ENCODE peak calls at places on chromosomes 6 and 20, in four cellular contexts. One of them, this sample, is unnamed.

GRCh38 chr6:89954721-89955148 is 60.5 kb downstream of the GJA10 start:
- DNase-seq in progenitor cell of endocrine pancreas: no peak
- DNase-seq in T-cell: no peak
- DNase-seq in tibial nerve: no peak
- DNase-seq in this sample: peak

GRCh38 chr6:138231399-138231886 is 13.2 kb upstream of the PBOV1 start:
- DNase-seq in progenitor cell of endocrine pancreas: no peak
- DNase-seq in T-cell: no peak
- DNase-seq in tibial nerve: no peak
- DNase-seq in this sample: peak

GRCh38 chr6:148389086-148389485 is 46.4 kb downstream of the SASH1 start:
- DNase-seq in progenitor cell of endocrine pancreas: no peak
- DNase-seq in T-cell: no peak
- DNase-seq in tibial nerve: no peak
- DNase-seq in this sample: no peak

GRCh38 chr20:62627901-62628612 is 14.2 kb upstream of the SLCO4A1 start:
- DNase-seq in progenitor cell of endocrine pancreas: no peak
- DNase-seq in T-cell: no peak
- DNase-seq in tibial nerve: no peak
- DNase-seq in this sample: peak

GRCh38 chr6:2528156-2528555 is 222.6 kb downstream of the MYLK4 start:
- DNase-seq in progenitor cell of endocrine pancreas: no peak
- DNase-seq in T-cell: no peak
- DNase-seq in tibial nerve: no peak
- DNase-seq in this sample: no peak

GRCh38 chr6:1076531-1077453 is 235.1 kb upstream of the FOXQ1 start:
- DNase-seq in progenitor cell of endocrine pancreas: no peak
- DNase-seq in T-cell: no peak
- DNase-seq in tibial nerve: no peak
- DNase-seq in this sample: no peak

GRCh38 chr20:5181955-5182354 is 55.1 kb downstream of the CDS2 start:
- DNase-seq in progenitor cell of endocrine pancreas: no peak
- DNase-seq in T-cell: no peak
- DNase-seq in tibial nerve: no peak
- DNase-seq in this sample: peak

GRCh38 chr6:111011360-111012142 is 29.7 kb downstream of the RPF2 start:
- DNase-seq in progenitor cell of endocrine pancreas: no peak
- DNase-seq in T-cell: no peak
- DNase-seq in tibial nerve: no peak
- DNase-seq in this sample: peak

GRCh38 chr20:62377615-62378085 is 9.3 kb upstream of the RPS21 start:
- DNase-seq in progenitor cell of endocrine pancreas: no peak
- DNase-seq in T-cell: no peak
- DNase-seq in tibial nerve: no peak
- DNase-seq in this sample: no peak

GRCh38 chr20:13017883-13018535 is 9.2 kb downstream of the SPTLC3 start:
- DNase-seq in progenitor cell of endocrine pancreas: no peak
- DNase-seq in T-cell: no peak
- DNase-seq in tibial nerve: no peak
- DNase-seq in this sample: no peak

GRCh38 chr6:19603716-19604115 is 233.5 kb upstream of the ID4 start:
- DNase-seq in progenitor cell of endocrine pancreas: no peak
- DNase-seq in T-cell: no peak
- DNase-seq in tibial nerve: no peak
- DNase-seq in this sample: no peak

GRCh38 chr20:7090753-7091310 is 323.3 kb downstream of the BMP2 start:
- DNase-seq in progenitor cell of endocrine pancreas: no peak
- DNase-seq in T-cell: no peak
- DNase-seq in tibial nerve: no peak
- DNase-seq in this sample: no peak

GRCh38 chr6:162409986-162410715 is 317.4 kb downstream of the PRKN start:
- DNase-seq in progenitor cell of endocrine pancreas: no peak
- DNase-seq in T-cell: no peak
- DNase-seq in tibial nerve: no peak
- DNase-seq in this sample: no peak

GRCh38 chr6:151180321-151180720 is 59.4 kb upstream of the AKAP12 start:
- DNase-seq in progenitor cell of endocrine pancreas: no peak
- DNase-seq in T-cell: no peak
- DNase-seq in tibial nerve: no peak
- DNase-seq in this sample: no peak

GRCh38 chr20:44081888-44082287 is 105.1 kb downstream of the JPH2 start:
- DNase-seq in progenitor cell of endocrine pancreas: no peak
- DNase-seq in T-cell: no peak
- DNase-seq in tibial nerve: no peak
- DNase-seq in this sample: no peak

GRCh38 chr20:36768768-36769430 is 4.7 kb downstream of the DSN1 start:
- DNase-seq in progenitor cell of endocrine pancreas: no peak
- DNase-seq in T-cell: no peak
- DNase-seq in tibial nerve: no peak
- DNase-seq in this sample: peak

GRCh38 chr6:150410906-150411305 is 42.1 kb downstream of the IYD start:
- DNase-seq in progenitor cell of endocrine pancreas: no peak
- DNase-seq in T-cell: no peak
- DNase-seq in tibial nerve: no peak
- DNase-seq in this sample: no peak

GRCh38 chr20:12949429-12949980 is 59.3 kb upstream of the SPTLC3 start:
- DNase-seq in progenitor cell of endocrine pancreas: no peak
- DNase-seq in T-cell: no peak
- DNase-seq in tibial nerve: no peak
- DNase-seq in this sample: peak

GRCh38 chr6:154526997-154527396 is 16.5 kb upstream of the CNKSR3 start:
- DNase-seq in progenitor cell of endocrine pancreas: no peak
- DNase-seq in T-cell: no peak
- DNase-seq in tibial nerve: no peak
- DNase-seq in this sample: no peak

GRCh38 chr6:143621876-143622605 is 55.7 kb upstream of the PHACTR2 start:
- DNase-seq in progenitor cell of endocrine pancreas: no peak
- DNase-seq in T-cell: no peak
- DNase-seq in tibial nerve: no peak
- DNase-seq in this sample: no peak

GRCh38 chr6:21745543-21746337 is 152.2 kb downstream of the SOX4 start:
- DNase-seq in progenitor cell of endocrine pancreas: no peak
- DNase-seq in T-cell: no peak
- DNase-seq in tibial nerve: no peak
- DNase-seq in this sample: no peak

GRCh38 chr20:23231561-23232218 is 118.9 kb upstream of the NXT1 start:
- DNase-seq in progenitor cell of endocrine pancreas: no peak
- DNase-seq in T-cell: no peak
- DNase-seq in tibial nerve: no peak
- DNase-seq in this sample: peak

GRCh38 chr6:96015321-96015790 is 418 bp upstream of the FUT9 start:
- DNase-seq in progenitor cell of endocrine pancreas: peak
- DNase-seq in T-cell: no peak
- DNase-seq in tibial nerve: no peak
- DNase-seq in this sample: no peak

GRCh38 chr6:122184260-122184934 is 215.1 kb upstream of the HSF2 start:
- DNase-seq in progenitor cell of endocrine pancreas: no peak
- DNase-seq in T-cell: no peak
- DNase-seq in tibial nerve: no peak
- DNase-seq in this sample: peak

GRCh38 chr6:20879526-20879925 is 345.3 kb downstream of the CDKAL1 start:
- DNase-seq in progenitor cell of endocrine pancreas: no peak
- DNase-seq in T-cell: no peak
- DNase-seq in tibial nerve: no peak
- DNase-seq in this sample: peak

GRCh38 chr20:46690219-46691111 is 1.2 kb upstream of the TP53RK start:
- DNase-seq in progenitor cell of endocrine pancreas: no peak
- DNase-seq in T-cell: no peak
- DNase-seq in tibial nerve: no peak
- DNase-seq in this sample: peak

GRCh38 chr20:62945771-62946339 is 6.7 kb upstream of the SLC17A9 start:
- DNase-seq in progenitor cell of endocrine pancreas: no peak
- DNase-seq in T-cell: no peak
- DNase-seq in tibial nerve: no peak
- DNase-seq in this sample: no peak

GRCh38 chr20:48832423-48832735 is 4.6 kb upstream of the PREX1 start:
- DNase-seq in progenitor cell of endocrine pancreas: no peak
- DNase-seq in T-cell: no peak
- DNase-seq in tibial nerve: no peak
- DNase-seq in this sample: no peak

GRCh38 chr20:43727980-43728590 is 1.3 kb upstream of the GTSF1L start:
- DNase-seq in progenitor cell of endocrine pancreas: no peak
- DNase-seq in T-cell: peak
- DNase-seq in tibial nerve: no peak
- DNase-seq in this sample: no peak

GRCh38 chr6:73612611-73613010 is 41.2 kb downstream of the SLC17A5 start:
- DNase-seq in progenitor cell of endocrine pancreas: no peak
- DNase-seq in T-cell: no peak
- DNase-seq in tibial nerve: no peak
- DNase-seq in this sample: no peak

GRCh38 chr20:20720158-20720557 is 7.7 kb upstream of the RALGAPA2 start:
- DNase-seq in progenitor cell of endocrine pancreas: no peak
- DNase-seq in T-cell: no peak
- DNase-seq in tibial nerve: no peak
- DNase-seq in this sample: no peak

GRCh38 chr6:14927398-14927797 is 318.5 kb upstream of the JARID2 start:
- DNase-seq in progenitor cell of endocrine pancreas: no peak
- DNase-seq in T-cell: no peak
- DNase-seq in tibial nerve: no peak
- DNase-seq in this sample: no peak

GRCh38 chr20:47253860-47254259 is 102.6 kb downstream of the ZMYND8 start:
- DNase-seq in progenitor cell of endocrine pancreas: no peak
- DNase-seq in T-cell: no peak
- DNase-seq in tibial nerve: no peak
- DNase-seq in this sample: no peak

GRCh38 chr6:8658391-8658790 is 223.0 kb upstream of the SLC35B3 start:
- DNase-seq in progenitor cell of endocrine pancreas: no peak
- DNase-seq in T-cell: no peak
- DNase-seq in tibial nerve: no peak
- DNase-seq in this sample: no peak

GRCh38 chr20:43667341-43668132 is 623 bp downstream of the MYBL2 start:
- DNase-seq in progenitor cell of endocrine pancreas: no peak
- DNase-seq in T-cell: no peak
- DNase-seq in tibial nerve: no peak
- DNase-seq in this sample: peak

GRCh38 chr20:25739615-25740320 is 43.1 kb upstream of the ZNF337 start:
- DNase-seq in progenitor cell of endocrine pancreas: no peak
- DNase-seq in T-cell: no peak
- DNase-seq in tibial nerve: no peak
- DNase-seq in this sample: no peak

GRCh38 chr6:110255356-110255755 is 75.1 kb downstream of the CDC40 start:
- DNase-seq in progenitor cell of endocrine pancreas: peak
- DNase-seq in T-cell: no peak
- DNase-seq in tibial nerve: no peak
- DNase-seq in this sample: peak

GRCh38 chr6:111604259-111605099 is 1.2 kb downstream of the TRAF3IP2 start:
- DNase-seq in progenitor cell of endocrine pancreas: no peak
- DNase-seq in T-cell: no peak
- DNase-seq in tibial nerve: peak
- DNase-seq in this sample: peak